ENCODE peak calls at places on chromosomes 1 and 21, in six cellular contexts. V is EL; H is stimulated activated CD4-positive, alpha-beta T cell treated with anti-CD3 and anti-CD28 coated beads, Interleukin-4, amount 100 ng/mL, for 4 hours; D is HTR-8/SVneo; J is sciatic nerve; Q is endothelial cell. P is an unnamed sample.

GRCh38 chr21:33541105-33541711 is 709 bp downstream of the GART start:
- DNase-seq in V (peak), H (no peak), D (no peak), J (no peak), Q (no peak), P (no peak)

GRCh38 chr1:110190282-110190929 is 19.7 kb upstream of the KCNC4 start:
- DNase-seq in V (no peak), H (no peak), D (no peak), J (no peak), Q (no peak), P (no peak)

GRCh38 chr1:233368106-233368783 is 40.7 kb downstream of the MAP3K21 start:
- DNase-seq in V (peak), H (no peak), D (peak), J (no peak), Q (no peak), P (no peak)

GRCh38 chr1:93798301-93798700 is 80.7 kb downstream of the DNTTIP2 start:
- DNase-seq in V (peak), H (no peak), D (peak), J (no peak), Q (no peak), P (no peak)

GRCh38 chr1:7621334-7622219 is 149.5 kb upstream of the VAMP3 start:
- DNase-seq in V (peak), H (no peak), D (no peak), J (peak), Q (no peak), P (no peak)

GRCh38 chr1:187267745-187268277 is 439.1 kb downstream of the PLA2G4A start:
- DNase-seq in V (no peak), H (no peak), D (no peak), J (no peak), Q (no peak), P (no peak)

GRCh38 chr1:66752000-66752592 is at the start of gene DYNLT5:
- DNase-seq in V (peak), H (no peak), D (peak), J (peak), Q (peak), P (peak)

GRCh38 chr1:234683856-234684632 is 74.1 kb upstream of the IRF2BP2 start:
- DNase-seq in V (peak), H (no peak), D (peak), J (no peak), Q (no peak), P (no peak)

GRCh38 chr1:208433086-208433485 is 188.9 kb upstream of the PLXNA2 start:
- DNase-seq in V (peak), H (no peak), D (no peak), J (no peak), Q (no peak), P (no peak)

GRCh38 chr1:207396360-207396759 is 57.8 kb upstream of the CR2 start:
- DNase-seq in V (no peak), H (no peak), D (no peak), J (no peak), Q (no peak), P (no peak)

P was measured in dorsolateral prefrontal cortex.